ENCODE peak calls at places on chromosomes 11 and 22, in seven cellular contexts. One of them, this sample, is unnamed.

GRCh38 chr22:17368144-17368726 is 1.0 kb upstream of the CECR2 start:
- DNase-seq in IMR-90: no peak
- DNase-seq in uterus: no peak
- DNase-seq in lower leg skin: no peak
- DNase-seq in B cell: no peak
- DNase-seq in body of pancreas: no peak
- DNase-seq in upper lobe of right lung: no peak
- DNase-seq in this sample: no peak

GRCh38 chr11:44634401-44635281 is 69.2 kb downstream of the CD82 start:
- DNase-seq in body of pancreas: peak; percentile 82
- DNase-seq in B cell: no peak
- DNase-seq in uterus: peak; percentile 87
- DNase-seq in lower leg skin: peak; percentile 17
- DNase-seq in IMR-90: peak; percentile 79
- DNase-seq in upper lobe of right lung: peak; percentile 74
- DNase-seq in this sample: peak; percentile 58

GRCh38 chr11:112363527-112363926 is 102.9 kb upstream of the PLET1 start:
- DNase-seq in lower leg skin: no peak
- DNase-seq in uterus: no peak
- DNase-seq in upper lobe of right lung: no peak
- DNase-seq in B cell: no peak
- DNase-seq in IMR-90: peak; percentile 60
- DNase-seq in body of pancreas: no peak
- DNase-seq in this sample: no peak

GRCh38 chr22:28711820-28712777 is 29.5 kb downstream of the CHEK2 start:
- DNase-seq in lower leg skin: peak; percentile 28
- DNase-seq in uterus: no peak
- DNase-seq in IMR-90: peak; percentile 97
- DNase-seq in body of pancreas: no peak
- DNase-seq in upper lobe of right lung: no peak
- DNase-seq in B cell: no peak
- DNase-seq in this sample: peak; percentile 81

GRCh38 chr11:35944503-35945136 is 758 bp downstream of the LDLRAD3 start:
- DNase-seq in body of pancreas: no peak
- DNase-seq in upper lobe of right lung: peak; percentile 67
- DNase-seq in lower leg skin: no peak
- DNase-seq in uterus: no peak
- DNase-seq in IMR-90: no peak
- DNase-seq in B cell: no peak
- DNase-seq in this sample: peak; percentile 7

GRCh38 chr22:43990044-43990443 is 34.1 kb upstream of the PARVB start:
- DNase-seq in B cell: no peak
- DNase-seq in IMR-90: no peak
- DNase-seq in lower leg skin: no peak
- DNase-seq in upper lobe of right lung: peak; percentile 35
- DNase-seq in body of pancreas: no peak
- DNase-seq in uterus: no peak
- DNase-seq in this sample: no peak

GRCh38 chr11:125773516-125773915 is 5.1 kb downstream of the PATE2 start:
- DNase-seq in IMR-90: no peak
- DNase-seq in uterus: no peak
- DNase-seq in lower leg skin: no peak
- DNase-seq in B cell: no peak
- DNase-seq in body of pancreas: no peak
- DNase-seq in upper lobe of right lung: no peak
- DNase-seq in this sample: no peak

GRCh38 chr11:36019722-36020121 is 75.9 kb downstream of the LDLRAD3 start:
- DNase-seq in upper lobe of right lung: no peak
- DNase-seq in B cell: no peak
- DNase-seq in uterus: no peak
- DNase-seq in IMR-90: no peak
- DNase-seq in body of pancreas: no peak
- DNase-seq in lower leg skin: no peak
- DNase-seq in this sample: no peak

GRCh38 chr11:87022738-87023137 is 15.0 kb upstream of the TMEM135 start:
- DNase-seq in B cell: no peak
- DNase-seq in lower leg skin: no peak
- DNase-seq in uterus: no peak
- DNase-seq in body of pancreas: no peak
- DNase-seq in upper lobe of right lung: no peak
- DNase-seq in IMR-90: no peak
- DNase-seq in this sample: no peak

GRCh38 chr22:20131593-20131855 is at the start of gene ZDHHC8:
- DNase-seq in IMR-90: no peak
- DNase-seq in B cell: peak; percentile 92
- DNase-seq in uterus: no peak
- DNase-seq in body of pancreas: peak; percentile 56
- DNase-seq in lower leg skin: no peak
- DNase-seq in upper lobe of right lung: peak; percentile 78
- DNase-seq in this sample: no peak

GRCh38 chr11:78840623-78841022 is 266.0 kb upstream of the NARS2 start:
- DNase-seq in body of pancreas: no peak
- DNase-seq in B cell: no peak
- DNase-seq in IMR-90: peak; percentile 69
- DNase-seq in uterus: peak; percentile 47
- DNase-seq in lower leg skin: peak; percentile 27
- DNase-seq in upper lobe of right lung: no peak
- DNase-seq in this sample: no peak

GRCh38 chr22:21710156-21710555 is 25.4 kb downstream of the YPEL1 start:
- DNase-seq in uterus: no peak
- DNase-seq in lower leg skin: no peak
- DNase-seq in body of pancreas: no peak
- DNase-seq in B cell: no peak
- DNase-seq in upper lobe of right lung: no peak
- DNase-seq in IMR-90: peak; percentile 31
- DNase-seq in this sample: no peak

GRCh38 chr22:30926706-30927105 is 41.9 kb downstream of the MORC2 start:
- DNase-seq in IMR-90: no peak
- DNase-seq in lower leg skin: no peak
- DNase-seq in body of pancreas: no peak
- DNase-seq in upper lobe of right lung: no peak
- DNase-seq in B cell: no peak
- DNase-seq in uterus: no peak
- DNase-seq in this sample: no peak

GRCh38 chr11:121367434-121367833 is 74.9 kb downstream of the SC5D start:
- DNase-seq in lower leg skin: no peak
- DNase-seq in upper lobe of right lung: no peak
- DNase-seq in uterus: no peak
- DNase-seq in IMR-90: peak; percentile 4
- DNase-seq in B cell: peak; percentile 78
- DNase-seq in body of pancreas: no peak
- DNase-seq in this sample: peak; percentile 24

GRCh38 chr11:71446942-71447688 is 1.1 kb downstream of the DHCR7 start:
- DNase-seq in lower leg skin: no peak
- DNase-seq in upper lobe of right lung: no peak
- DNase-seq in IMR-90: peak; percentile 66
- DNase-seq in uterus: no peak
- DNase-seq in body of pancreas: no peak
- DNase-seq in B cell: no peak
- DNase-seq in this sample: peak; percentile 61

GRCh38 chr11:118151421-118151820 is 1.2 kb downstream of the SCN4B start:
- DNase-seq in uterus: no peak
- DNase-seq in B cell: no peak
- DNase-seq in upper lobe of right lung: no peak
- DNase-seq in IMR-90: peak; percentile 4
- DNase-seq in lower leg skin: no peak
- DNase-seq in body of pancreas: no peak
- DNase-seq in this sample: no peak

GRCh38 chr22:35564975-35565867 is 24.6 kb downstream of the RASD2 start:
- DNase-seq in lower leg skin: no peak
- DNase-seq in B cell: no peak
- DNase-seq in IMR-90: peak; percentile 78
- DNase-seq in upper lobe of right lung: no peak
- DNase-seq in uterus: no peak
- DNase-seq in body of pancreas: no peak
- DNase-seq in this sample: peak; percentile 13

GRCh38 chr11:63866211-63866610 is 27.3 kb downstream of the MARK2 start:
- DNase-seq in IMR-90: peak; percentile 61
- DNase-seq in upper lobe of right lung: peak; percentile 71
- DNase-seq in lower leg skin: peak; percentile 69
- DNase-seq in B cell: no peak
- DNase-seq in uterus: no peak
- DNase-seq in body of pancreas: peak; percentile 86
- DNase-seq in this sample: peak; percentile 20

GRCh38 chr11:63227521-63228107 is 15.8 kb downstream of the SLC22A25 start:
- DNase-seq in uterus: no peak
- DNase-seq in body of pancreas: no peak
- DNase-seq in B cell: no peak
- DNase-seq in lower leg skin: no peak
- DNase-seq in IMR-90: no peak
- DNase-seq in upper lobe of right lung: no peak
- DNase-seq in this sample: no peak

DNA sequence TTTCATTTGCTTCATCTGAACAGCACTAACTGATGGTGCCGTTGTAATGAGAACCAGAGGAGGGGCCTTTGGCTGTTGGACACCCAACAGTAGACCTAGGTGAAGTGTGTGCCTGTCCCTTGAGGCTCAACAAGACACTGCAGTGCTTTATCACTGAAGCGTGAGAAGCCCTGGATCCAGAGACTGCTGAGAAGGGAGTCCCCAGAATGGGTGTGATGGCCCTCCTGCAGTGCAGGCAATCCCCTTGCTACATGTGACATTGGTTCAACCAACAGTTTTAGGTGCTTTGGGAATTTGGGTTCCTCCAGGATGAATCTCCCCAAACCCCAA is 125.6 kb downstream of the BRD1 start:
- DNase-seq in IMR-90: no peak
- DNase-seq in B cell: no peak
- DNase-seq in upper lobe of right lung: no peak
- DNase-seq in body of pancreas: no peak
- DNase-seq in uterus: no peak
- DNase-seq in lower leg skin: no peak
- DNase-seq in this sample: no peak
- TF ChIP-seq CTCF in IMR-90: no peak
- TF ChIP-seq CTCF in B cell: no peak
- TF ChIP-seq CTCF in upper lobe of right lung: no peak
- TF ChIP-seq CTCF in body of pancreas: no peak
- TF ChIP-seq CTCF in uterus: no peak
- TF ChIP-seq CTCF in lower leg skin: no peak
- TF ChIP-seq CTCF in this sample: no peak

DNA sequence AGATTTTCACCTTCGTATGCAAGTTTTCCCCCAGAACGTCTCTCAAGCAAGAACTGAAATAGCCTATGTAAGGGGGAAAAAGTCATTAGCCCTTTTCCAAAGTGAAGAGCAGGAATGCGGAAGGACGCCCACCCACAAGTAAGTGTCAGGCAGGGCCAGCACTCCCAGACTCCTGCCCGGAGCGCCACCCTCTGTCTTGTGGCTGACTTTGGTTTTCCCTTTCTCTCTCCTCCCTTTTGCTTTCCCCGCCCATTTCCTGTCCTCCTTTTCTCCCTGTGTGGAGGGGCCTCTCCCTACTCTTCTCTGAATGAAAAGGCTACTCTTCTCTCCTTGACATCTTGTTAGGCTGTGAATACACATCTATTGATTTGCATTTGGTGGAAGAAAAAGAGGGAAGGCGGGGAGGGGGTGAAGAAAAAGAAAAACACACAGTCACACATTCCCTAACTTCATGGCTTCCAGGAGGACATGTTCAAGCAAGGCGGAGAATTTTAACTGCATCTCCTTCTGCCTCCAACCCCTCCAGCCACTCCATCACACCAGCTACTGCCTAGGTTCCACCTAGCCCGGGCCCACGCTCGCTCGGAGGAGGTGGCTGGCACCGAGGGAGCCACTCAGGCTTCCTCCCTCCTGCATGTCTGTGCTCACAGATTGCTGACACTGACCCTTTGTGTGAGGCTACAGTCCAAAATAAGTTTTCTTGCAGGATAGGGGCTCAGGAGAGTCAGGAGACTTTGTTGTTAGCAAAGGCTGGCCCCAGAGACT is 9.2 kb upstream of the OPCML start:
- DNase-seq in body of pancreas: no peak
- DNase-seq in upper lobe of right lung: no peak
- DNase-seq in uterus: no peak
- DNase-seq in B cell: no peak
- DNase-seq in IMR-90: no peak
- DNase-seq in lower leg skin: no peak
- DNase-seq in this sample: no peak
- TF ChIP-seq CTCF in body of pancreas: no peak
- TF ChIP-seq CTCF in upper lobe of right lung: no peak
- TF ChIP-seq CTCF in uterus: no peak
- TF ChIP-seq CTCF in B cell: no peak
- TF ChIP-seq CTCF in IMR-90: no peak
- TF ChIP-seq CTCF in lower leg skin: no peak
- TF ChIP-seq CTCF in this sample: no peak

DNA sequence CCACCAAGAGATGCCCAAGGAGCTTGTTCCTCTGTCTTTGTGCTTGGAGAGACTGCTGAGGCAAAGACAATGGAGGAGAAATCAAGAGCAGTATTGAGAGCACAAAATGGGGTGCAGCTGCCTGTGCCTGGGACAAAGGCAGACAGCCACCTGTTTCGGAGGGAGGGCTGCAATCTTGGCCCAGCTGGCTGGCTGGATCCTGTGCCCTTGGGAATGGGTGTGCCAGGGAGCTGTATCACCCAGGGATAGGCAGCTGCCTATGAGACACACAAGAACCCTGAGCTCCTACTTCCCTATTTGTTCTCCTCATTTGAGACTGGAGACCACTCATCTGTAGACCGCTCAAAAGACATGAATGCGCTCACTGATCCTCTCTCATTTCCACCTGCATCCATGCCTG is 23.3 kb upstream of the CHRM4 start:
- DNase-seq in body of pancreas: no peak
- DNase-seq in upper lobe of right lung: peak; percentile 6
- DNase-seq in B cell: no peak
- DNase-seq in lower leg skin: no peak
- DNase-seq in uterus: no peak
- DNase-seq in IMR-90: no peak
- DNase-seq in this sample: no peak
- TF ChIP-seq CTCF in body of pancreas: no peak
- TF ChIP-seq CTCF in upper lobe of right lung: no peak
- TF ChIP-seq CTCF in B cell: no peak
- TF ChIP-seq CTCF in lower leg skin: no peak
- TF ChIP-seq CTCF in uterus: no peak
- TF ChIP-seq CTCF in IMR-90: no peak
- TF ChIP-seq CTCF in this sample: no peak

GRCh38 chr11:110527146-110527545 is 97.4 kb downstream of the FDX1 start:
- DNase-seq in IMR-90: peak; percentile 34
- DNase-seq in body of pancreas: no peak
- DNase-seq in uterus: no peak
- DNase-seq in lower leg skin: no peak
- DNase-seq in upper lobe of right lung: no peak
- DNase-seq in B cell: no peak
- DNase-seq in this sample: no peak

GRCh38 chr11:110525883-110526282 is 96.1 kb downstream of the FDX1 start:
- DNase-seq in upper lobe of right lung: no peak
- DNase-seq in lower leg skin: peak; percentile 53
- DNase-seq in IMR-90: peak; percentile 92
- DNase-seq in body of pancreas: peak; percentile 43
- DNase-seq in B cell: no peak
- DNase-seq in uterus: peak; percentile 70
- DNase-seq in this sample: peak; percentile 10

GRCh38 chr11:110531056-110531756 is 101.5 kb downstream of the FDX1 start:
- DNase-seq in upper lobe of right lung: no peak
- DNase-seq in body of pancreas: no peak
- DNase-seq in IMR-90: peak; percentile 45
- DNase-seq in uterus: peak; percentile 43
- DNase-seq in lower leg skin: no peak
- DNase-seq in B cell: no peak
- DNase-seq in this sample: no peak

GRCh38 chr11:110526323-110526722 is 96.6 kb downstream of the FDX1 start:
- DNase-seq in upper lobe of right lung: no peak
- DNase-seq in lower leg skin: no peak
- DNase-seq in uterus: no peak
- DNase-seq in B cell: no peak
- DNase-seq in body of pancreas: no peak
- DNase-seq in IMR-90: no peak
- DNase-seq in this sample: no peak

GRCh38 chr11:110529043-110529442 is 99.3 kb downstream of the FDX1 start:
- DNase-seq in uterus: no peak
- DNase-seq in body of pancreas: no peak
- DNase-seq in lower leg skin: no peak
- DNase-seq in IMR-90: no peak
- DNase-seq in B cell: no peak
- DNase-seq in upper lobe of right lung: no peak
- DNase-seq in this sample: peak; percentile 23
- TF ChIP-seq CTCF in uterus: no peak
- TF ChIP-seq CTCF in body of pancreas: no peak
- TF ChIP-seq CTCF in lower leg skin: no peak
- TF ChIP-seq CTCF in IMR-90: peak; percentile 25
- TF ChIP-seq CTCF in B cell: no peak
- TF ChIP-seq CTCF in upper lobe of right lung: peak; percentile 43
- TF ChIP-seq CTCF in this sample: peak; percentile 65